ENCODE peak calls at places on chromosomes 4 and X, in five cellular contexts. P is BE2C, N is GM23248, G is suprapubic skin, Z is cardiac muscle cell. O is an unnamed sample. For H3K36me3, the result is how much of the 10 kb centered on the place peaks cover.

GRCh38 chrX:13797512-13797911 is 19.4 kb downstream of the GPM6B start:
- DNase-seq in Z (no peak), P (no peak), N (no peak), G (no peak), O (no peak)

GRCh38 chrX:8815460-8816065 is 14.4 kb upstream of the FAM9A start:
- DNase-seq in G (no peak), N (peak), Z (peak), P (peak), O (peak)

GRCh38 chr4:184722798-184723197 is 11.1 kb downstream of the CENPU start:
- DNase-seq in N (no peak), G (no peak), Z (no peak), P (no peak), O (no peak)

GRCh38 chr4:2433609-2434350 is 15.0 kb downstream of the CFAP99 start:
- DNase-seq in G (no peak), N (no peak), P (no peak), Z (no peak), O (no peak)

GRCh38 chr4:173461170-173461569 is 62.3 kb upstream of the SCRG1 start:
- DNase-seq in N (peak), Z (peak), G (no peak), P (peak), O (no peak)

GRCh38 chrX:45903781-45904201 is 641.4 kb downstream of the ZNF674 start:
- DNase-seq in Z (no peak), G (no peak), N (no peak), P (no peak), O (no peak)

GRCh38 chr4:125315571-125316390 is 1.0 kb downstream of the FAT4 start:
- DNase-seq in N (peak), P (peak), G (no peak), Z (peak), O (peak)

GRCh38 chr4:101919373-101919977 is 128.9 kb downstream of the BANK1 start:
- DNase-seq in Z (no peak), G (no peak), P (no peak), N (no peak), O (no peak)

GRCh38 chr4:34105311-34105710 is 2139.0 kb downstream of the ARAP2 start:
- DNase-seq in G (no peak), P (no peak), Z (peak), N (peak), O (no peak)

GRCh38 chrX:154541896-154542722 is 4.5 kb downstream of the G6PD start:
- DNase-seq in Z (peak), N (peak), G (no peak), P (peak), O (no peak)

GRCh38 chr4:16224264-16224663 is 2.0 kb downstream of the TAPT1 start:
- DNase-seq in G (no peak), P (no peak), N (no peak), Z (no peak), O (peak)

GRCh38 chr4:68167706-68168105 is 38.0 kb upstream of the TMPRSS11F start:
- DNase-seq in G (no peak), P (no peak), N (no peak), Z (no peak), O (no peak)

GRCh38 chr4:185472063-185472542 is 570 bp upstream of the CCDC110 start:
- DNase-seq in P (no peak), Z (peak), N (no peak), G (no peak), O (no peak)

GRCh38 chrX:23742174-23742692 is 843 bp downstream of the ACOT9 start:
- DNase-seq in Z (peak), G (no peak), P (peak), N (peak), O (peak)

GRCh38 chrX:10629905-10630304 is 9.5 kb upstream of the MID1 start:
- DNase-seq in Z (no peak), N (no peak), G (no peak), P (no peak), O (no peak)

GRCh38 chrX:37816766-37817165 is 30.6 kb downstream of the DYNLT3 start:
- DNase-seq in N (no peak), G (no peak), P (no peak), Z (no peak), O (no peak)

GRCh38 chr4:2482192-2482591 is 13.3 kb downstream of the RNF4 start:
- DNase-seq in G (no peak), N (no peak), Z (no peak), P (no peak), O (no peak)

GRCh38 chrX:84363054-84363453 is 139.2 kb downstream of the HDX start:
- DNase-seq in P (no peak), G (no peak), Z (peak), N (peak), O (no peak)

GRCh38 chr4:21780158-21780557 is 168.4 kb downstream of the KCNIP4 start:
- DNase-seq in N (peak), P (no peak), G (no peak), Z (no peak), O (no peak)

GRCh38 chr4:158769175-158769831 is 477 bp downstream of the FNIP2 start:
- DNase-seq in G (peak), P (peak), N (peak), Z (no peak), O (no peak)

GRCh38 chrX:146241902-146242301 is 424.3 kb downstream of the SLITRK2 start:
- DNase-seq in N (no peak), P (no peak), Z (no peak), G (no peak), O (no peak)

GRCh38 chrX:140360924-140361323 is 143.9 kb downstream of the SOX3 start:
- DNase-seq in N (no peak), G (no peak), Z (no peak), P (no peak), O (peak)

GRCh38 chrX:150972450-150972849 is 10.7 kb upstream of the HMGB3 start:
- DNase-seq in P (no peak), G (no peak), N (no peak), Z (no peak), O (no peak)

GRCh38 chrX:39652336-39652735 is 445.4 kb downstream of the BCOR start:
- DNase-seq in Z (peak), P (peak), G (no peak), N (peak), O (peak)

GRCh38 chr4:32831104-32831503 is 2110.9 kb downstream of the PCDH7 start:
- DNase-seq in G (no peak), Z (no peak), N (no peak), P (no peak), O (no peak)

GRCh38 chr4:63315651-63316050 is 1093.6 kb downstream of the TECRL start:
- DNase-seq in Z (no peak), N (no peak), G (no peak), P (no peak), O (no peak)

GRCh38 chrX:30504309-30504708 is 73.3 kb downstream of the TASL start:
- DNase-seq in N (peak), P (no peak), Z (peak), G (no peak), O (no peak)

GRCh38 chr4:74675673-74676279 is 118.5 kb downstream of the BTC start:
- DNase-seq in G (no peak), P (peak), Z (peak), N (peak), O (peak)

GRCh38 chrX:30887721-30888120 is 1.3 kb downstream of the TAB3 start:
- DNase-seq in N (no peak), G (no peak), Z (no peak), P (no peak), O (no peak)

GRCh38 chr4:10456270-10457254 is 664 bp downstream of the ZNF518B start:
- DNase-seq in N (peak), P (peak), Z (peak), G (no peak), O (peak)

GRCh38 chr4:80202190-80202711 is 4.9 kb downstream of the PRDM8 start:
- DNase-seq in N (peak), P (peak), Z (peak), G (peak), O (peak)

GRCh38 chrX:103607385-103608304 is at the start of gene TCEAL3:
- DNase-seq in G (peak), N (peak), P (peak), Z (peak), O (peak)

GRCh38 chrX:9207142-9207541 is 173.2 kb upstream of the FAM9B start:
- DNase-seq in P (no peak), N (no peak), G (no peak), Z (peak), O (peak)

GRCh38 chrX:136047969-136048368 is 62.7 kb downstream of the SLC9A6 start:
- DNase-seq in Z (no peak), G (no peak), N (peak), P (no peak), O (no peak)

GRCh38 chr4:24059839-24060238 is 170.0 kb upstream of the PPARGC1A start:
- DNase-seq in G (no peak), N (no peak), Z (no peak), P (no peak), O (no peak)

GRCh38 chrX:48981178-48981577 is 9.5 kb upstream of the KCND1 start:
- DNase-seq in Z (no peak), N (no peak), G (no peak), P (no peak), O (no peak)

GRCh38 chrX:48978226-48978625 is 6.6 kb upstream of the KCND1 start:
- DNase-seq in G (no peak), Z (no peak), N (no peak), P (no peak), O (no peak)

DNA sequence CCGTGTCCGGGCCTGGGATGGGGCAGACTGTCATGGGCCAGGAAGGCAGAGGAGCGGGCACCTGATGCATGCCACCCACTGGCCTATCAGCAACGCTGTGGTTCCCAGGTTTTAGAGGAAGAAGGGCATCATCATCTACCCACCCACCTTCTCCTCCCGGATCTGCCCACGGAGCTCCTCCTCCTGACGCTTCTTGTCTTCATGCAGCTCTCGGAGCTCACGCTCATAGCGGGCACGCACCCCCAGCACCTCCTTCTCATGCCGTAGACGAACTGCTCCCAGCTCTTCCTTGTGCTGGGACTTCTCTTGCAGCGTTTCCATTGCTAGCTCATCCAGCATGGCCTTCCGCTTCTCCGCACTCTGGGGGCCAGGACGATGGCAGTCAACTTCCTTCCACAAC is 11.4 kb upstream of the KCND1 start:
- DNase-seq in Z (no peak), N (no peak), G (no peak), P (no peak), O (no peak)
- H3K36me3 ChIP-seq in Z (under half), N (under half), G (under half), P (under half), O (under half)

DNA sequence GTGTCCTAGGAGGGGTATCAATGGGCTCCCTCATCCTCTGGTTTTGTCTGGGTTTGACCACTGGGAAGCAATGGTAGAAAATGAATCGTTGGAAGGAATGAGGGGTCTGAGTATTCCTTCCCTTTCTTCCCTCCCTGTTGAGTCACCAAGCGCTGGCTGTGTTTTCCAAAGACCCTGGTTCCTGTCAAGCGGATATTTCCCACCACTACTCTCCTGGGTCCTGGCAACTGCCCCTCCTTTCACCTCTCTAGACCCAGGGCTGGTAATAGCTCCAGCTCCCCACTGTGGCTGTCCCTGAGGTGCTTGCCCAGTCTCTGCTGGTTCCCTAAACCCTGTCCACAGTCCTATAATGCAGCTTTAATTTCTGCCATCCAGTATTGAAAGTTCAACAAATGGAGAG is 22.2 kb downstream of the SMIM43 start:
- DNase-seq in Z (no peak), N (no peak), G (no peak), P (no peak), O (peak)
- H3K36me3 ChIP-seq in Z (under half), N (under half), G (under half), P (under half), O (under half)

GRCh38 chr4:135185256-135185655 is 983.7 kb upstream of the PABPC4L start:
- DNase-seq in N (no peak), G (no peak), P (no peak), Z (no peak), O (peak)

GRCh38 chr4:135184715-135185114 is 983.1 kb upstream of the PABPC4L start:
- DNase-seq in P (no peak), Z (no peak), G (no peak), N (no peak), O (peak)

DNA sequence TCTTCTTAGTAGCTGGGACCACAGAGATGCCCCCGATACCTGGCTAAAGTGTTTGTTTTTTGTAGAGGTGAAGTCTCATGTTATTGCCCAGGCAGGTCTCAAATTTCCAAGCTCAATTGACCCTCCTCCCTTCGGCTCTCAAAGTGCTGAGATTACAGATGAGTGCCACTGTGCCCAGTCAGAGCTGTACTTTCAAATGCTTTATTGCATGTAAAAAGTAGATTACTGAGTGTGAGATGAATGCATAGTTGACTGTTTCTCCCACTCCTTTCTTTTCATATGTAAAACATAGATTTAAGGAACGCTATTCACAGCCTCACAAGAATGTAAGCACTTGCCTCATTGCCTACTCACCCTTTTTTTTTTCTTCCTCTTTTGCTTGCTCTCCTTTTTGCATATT is 984.4 kb upstream of the PABPC4L start:
- DNase-seq in P (no peak), N (no peak), Z (no peak), G (no peak), O (peak)
- H3K36me3 ChIP-seq in P (under half), N (under half), Z (under half), G (under half), O (under half)

GRCh38 chr4:8468746-8469535 is 28.4 kb downstream of the TRMT44 start:
- DNase-seq in N (peak), G (no peak), P (peak), Z (peak), O (peak)

GRCh38 chr4:8464376-8464775 is 23.8 kb downstream of the TRMT44 start:
- DNase-seq in Z (no peak), P (no peak), G (no peak), N (no peak), O (no peak)

GRCh38 chr4:8463811-8464210 is 23.2 kb downstream of the TRMT44 start:
- DNase-seq in P (no peak), Z (no peak), N (no peak), G (no peak), O (no peak)

GRCh38 chr4:8467016-8467415 is 26.4 kb downstream of the TRMT44 start:
- DNase-seq in G (no peak), P (no peak), N (no peak), Z (no peak), O (no peak)

GRCh38 chr4:8465615-8466611 is 25.3 kb downstream of the TRMT44 start:
- DNase-seq in G (no peak), P (no peak), Z (no peak), N (no peak), O (no peak)
- H3K36me3 ChIP-seq in G (half or more), P (under half), Z (under half), N (under half), O (under half)

O was measured in H7.